ENCODE peak calls at places on chromosomes 12 and 14, in four cellular contexts. Z is GM23248, F is caudate nucleus, G is NCI-H2227 treated with DMSO at 0.1 percent for 48 hours. N is an unnamed sample.

GRCh38 chr12:71236133-71236660 is 78.4 kb upstream of the TSPAN8 start:
- DNase-seq in Z (no peak), G (no peak), F (no peak), N (no peak)

GRCh38 chr14:102320033-102320660 is 601 bp downstream of the ZNF839 start:
- DNase-seq in Z (peak; percentile 88), G (no peak), F (peak; percentile 41), N (peak; percentile 34)

GRCh38 chr14:59632381-59632780 is 55.8 kb upstream of the CCDC175 start:
- DNase-seq in F (no peak), Z (peak; percentile 40), G (peak; percentile 44), N (no peak)

GRCh38 chr14:23600322-23600707 is 21.7 kb upstream of the JPH4 start:
- DNase-seq in G (no peak), Z (no peak), F (no peak), N (no peak)

GRCh38 chr12:92055877-92056276 is 89.8 kb downstream of the BTG1 start:
- DNase-seq in Z (no peak), G (no peak), F (no peak), N (no peak)

GRCh38 chr12:108446766-108447165 is 68.3 kb upstream of the FICD start:
- DNase-seq in G (no peak), F (peak; percentile 39), Z (peak; percentile 65), N (peak; percentile 8)

GRCh38 chr14:34213332-34213731 is 248.7 kb downstream of the SPTSSA start:
- DNase-seq in Z (no peak), G (no peak), F (no peak), N (no peak)

GRCh38 chr14:50669441-50669986 is 1.4 kb upstream of the SAV1 start:
- DNase-seq in Z (no peak), G (peak; percentile 14), F (no peak), N (no peak)

GRCh38 chr12:55642275-55643068 is 5.8 kb downstream of the OR10P1 start:
- DNase-seq in Z (no peak), F (no peak), G (no peak), N (no peak)

GRCh38 chr12:28497889-28498411 is 307.7 kb downstream of the CCDC91 start:
- DNase-seq in Z (peak; percentile 49), F (no peak), G (no peak), N (peak; percentile 28)

GRCh38 chr12:57755454-57756372 is 810 bp downstream of the MARCHF9 start:
- DNase-seq in G (no peak), Z (peak; percentile 36), F (no peak), N (no peak)

GRCh38 chr12:59357811-59358210 is 238.0 kb upstream of the SLC16A7 start:
- DNase-seq in G (no peak), F (no peak), Z (no peak), N (no peak)

GRCh38 chr14:23425169-23425568 is 10.3 kb downstream of the MYH7 start:
- DNase-seq in Z (no peak), G (no peak), F (no peak), N (no peak)

GRCh38 chr12:120677765-120678473 is 9.0 kb upstream of the MLEC start:
- DNase-seq in Z (peak; percentile 52), F (no peak), G (no peak), N (peak; percentile 78)

GRCh38 chr12:43099691-43100163 is 452.3 kb downstream of the ADAMTS20 start:
- DNase-seq in Z (peak; percentile 22), F (no peak), G (no peak), N (peak; percentile 65)

GRCh38 chr12:52774629-52775250 is 2.4 kb downstream of the KRT76 start:
- DNase-seq in Z (no peak), G (no peak), F (no peak), N (no peak)

GRCh38 chr12:67937822-67938221 is 51.4 kb upstream of the IFNG-AS1 start:
- DNase-seq in Z (no peak), F (no peak), G (no peak), N (no peak)

GRCh38 chr12:120314220-120314619 is 12.1 kb downstream of the SIRT4 start:
- DNase-seq in Z (peak; percentile 25), F (no peak), G (no peak), N (no peak)

GRCh38 chr14:38040411-38040810 is 167.3 kb upstream of the SSTR1 start:
- DNase-seq in G (no peak), Z (no peak), F (no peak), N (no peak)

GRCh38 chr14:24054324-24054641 is 2.5 kb downstream of the CARMIL3 start:
- DNase-seq in F (no peak), G (no peak), Z (no peak), N (no peak)

GRCh38 chr14:74292061-74292460 is 10.7 kb downstream of the ABCD4 start:
- DNase-seq in F (no peak), G (no peak), Z (no peak), N (no peak)

GRCh38 chr12:47819902-47820630 is at the start of gene HDAC7:
- DNase-seq in Z (peak; percentile 90), F (peak; percentile 78), G (peak; percentile 21), N (peak; percentile 81)

GRCh38 chr12:39372929-39373328 is 70.0 kb downstream of the KIF21A start:
- DNase-seq in Z (no peak), F (no peak), G (no peak), N (peak; percentile 16)

GRCh38 chr12:55938826-55939501 is 8.0 kb downstream of the DGKA start:
- DNase-seq in F (no peak), G (no peak), Z (peak; percentile 30), N (no peak)

GRCh38 chr14:39957290-39957689 is 525.1 kb upstream of the FBXO33 start:
- DNase-seq in G (no peak), Z (no peak), F (no peak), N (no peak)

GRCh38 chr14:99946652-99947489 is 118.4 kb upstream of the EVL start:
- DNase-seq in G (peak; percentile 25), F (no peak), Z (peak; percentile 48), N (no peak)

GRCh38 chr12:76637807-76638206 is 78.2 kb upstream of the OSBPL8 start:
- DNase-seq in F (no peak), G (no peak), Z (peak; percentile 70), N (peak; percentile 75)

GRCh38 chr14:99067141-99067920 is 204.7 kb downstream of the BCL11B start:
- DNase-seq in G (no peak), Z (no peak), F (no peak), N (no peak)

GRCh38 chr12:30437616-30438015 is 258.1 kb downstream of the IPO8 start:
- DNase-seq in G (no peak), Z (no peak), F (no peak), N (no peak)

GRCh38 chr12:51818567-51819300 is 29.8 kb downstream of the FIGNL2 start:
- DNase-seq in F (no peak), Z (peak; percentile 92), G (no peak), N (peak; percentile 87)

GRCh38 chr12:27085654-27086053 is 3.3 kb upstream of the C12orf71 start:
- DNase-seq in G (no peak), Z (no peak), F (no peak), N (no peak)

GRCh38 chr14:88962356-88962755 is 137.9 kb downstream of the TTC8 start:
- DNase-seq in Z (peak; percentile 26), F (no peak), G (no peak), N (peak; percentile 9)

GRCh38 chr12:53966070-53966384 is 6.9 kb upstream of the HOXC11 start:
- DNase-seq in Z (no peak), F (no peak), G (no peak), N (no peak)

GRCh38 chr12:81811066-81811777 is 52.1 kb upstream of the PPFIA2 start:
- DNase-seq in Z (peak; percentile 42), F (no peak), G (no peak), N (peak; percentile 6)